ENCODE peak calls at places on chromosomes 2 and 18, in nine cellular contexts. Y is Panc1; P is brain microvascular endothelial cell; Q is AG04450; X is fibroblast of pulmonary artery; K is foreskin keratinocyte; E is NB4; I is CD4-positive, alpha-beta T cell; O is GM23338. T is an unnamed sample.
A peak's percentile ranks its signal among the peaks of the same experiment; 100 is the strongest.

GRCh38 chr2:134301099-134301970 is 47.5 kb downstream of the MGAT5 start:
- DNase-seq in Y (no peak), P (peak; percentile 42), Q (no peak), X (peak; percentile 63), K (peak; percentile 20), E (no peak), I (no peak), O (no peak), T (no peak)

GRCh38 chr2:106095478-106096392 is 98.4 kb downstream of the UXS1 start:
- DNase-seq in Y (no peak), P (no peak), Q (no peak), X (no peak), K (no peak), E (no peak), I (peak; percentile 88), O (no peak), T (peak; percentile 72)

GRCh38 chr2:42856891-42857632 is 64.7 kb upstream of the HAAO start:
- DNase-seq in Y (no peak), P (no peak), Q (no peak), X (no peak), K (peak; percentile 63), E (no peak), I (no peak), O (no peak), T (no peak)

GRCh38 chr2:167681646-167682045 is 565.7 kb downstream of the STK39 start:
- DNase-seq in Y (no peak), P (no peak), Q (no peak), X (no peak), K (no peak), E (no peak), I (no peak), O (no peak), T (no peak)

GRCh38 chr2:88006912-88007439 is 9.4 kb downstream of the RNU2-63P start:
- DNase-seq in Y (no peak), P (no peak), Q (no peak), X (no peak), K (no peak), E (no peak), I (no peak), O (peak; percentile 70), T (peak; percentile 53)

GRCh38 chr2:126513033-126513432 is 142.9 kb upstream of the GYPC start:
- DNase-seq in Y (peak; percentile 24), P (peak; percentile 63), Q (no peak), X (peak; percentile 28), K (peak; percentile 3), E (no peak), I (no peak), O (no peak), T (no peak)

GRCh38 chr2:9556121-9556869 is 665 bp upstream of the ADAM17 start:
- DNase-seq in Y (no peak), P (no peak), Q (no peak), X (peak; percentile 35), K (no peak), E (peak; percentile 79), I (no peak), O (no peak), T (no peak)

GRCh38 chr2:214492152-214492551 is 81.3 kb downstream of the VWC2L start:
- DNase-seq in Y (no peak), P (no peak), Q (no peak), X (no peak), K (no peak), E (no peak), I (no peak), O (no peak), T (no peak)

GRCh38 chr2:49129034-49129433 is 25.3 kb downstream of the FSHR start:
- DNase-seq in Y (no peak), P (no peak), Q (no peak), X (no peak), K (no peak), E (no peak), I (no peak), O (no peak), T (no peak)

GRCh38 chr18:10008006-10008647 is 94.3 kb downstream of the VAPA start:
- DNase-seq in Y (no peak), P (no peak), Q (no peak), X (no peak), K (no peak), E (no peak), I (no peak), O (no peak), T (peak; percentile 6)

GRCh38 chr2:11444737-11445136 is 21.2 kb downstream of the E2F6 start:
- DNase-seq in Y (no peak), P (no peak), Q (no peak), X (no peak), K (no peak), E (no peak), I (no peak), O (no peak), T (peak; percentile 8)

GRCh38 chr2:73983322-73984202 is 1.1 kb upstream of the TET3 start:
- DNase-seq in Y (no peak), P (no peak), Q (no peak), X (no peak), K (peak; percentile 95), E (peak; percentile 86), I (peak; percentile 13), O (peak; percentile 77), T (no peak)

GRCh38 chr2:48532824-48533223 is 2.9 kb downstream of the STON1 start:
- DNase-seq in Y (no peak), P (no peak), Q (no peak), X (no peak), K (no peak), E (no peak), I (no peak), O (no peak), T (no peak)

GRCh38 chr2:16051841-16052564 is 111.7 kb downstream of the MYCN start:
- DNase-seq in Y (no peak), P (no peak), Q (no peak), X (no peak), K (no peak), E (no peak), I (no peak), O (no peak), T (no peak)

GRCh38 chr2:10382313-10383061 is 65.6 kb downstream of the ODC1 start:
- DNase-seq in Y (no peak), P (no peak), Q (no peak), X (peak; percentile 11), K (no peak), E (peak; percentile 98), I (peak; percentile 35), O (peak; percentile 46), T (no peak)

GRCh38 chr2:30374380-30374779 is 72.7 kb upstream of the LCLAT1 start:
- DNase-seq in Y (no peak), P (no peak), Q (no peak), X (no peak), K (no peak), E (no peak), I (no peak), O (no peak), T (no peak)

GRCh38 chr2:187228986-187229385 is 219.1 kb downstream of the CALCRL start:
- DNase-seq in Y (no peak), P (no peak), Q (no peak), X (no peak), K (no peak), E (no peak), I (no peak), O (no peak), T (no peak)

GRCh38 chr2:59233910-59234309 is 992.8 kb upstream of the FANCL start:
- DNase-seq in Y (no peak), P (no peak), Q (no peak), X (no peak), K (no peak), E (no peak), I (no peak), O (no peak), T (no peak)

GRCh38 chr2:59236723-59237122 is 995.6 kb upstream of the FANCL start:
- DNase-seq in Y (no peak), P (no peak), Q (no peak), X (peak; percentile 15), K (no peak), E (peak; percentile 72), I (no peak), O (no peak), T (no peak)

GRCh38 chr2:59237311-59237710 is 996.2 kb upstream of the FANCL start:
- DNase-seq in Y (no peak), P (no peak), Q (no peak), X (no peak), K (no peak), E (peak; percentile 1), I (no peak), O (no peak), T (no peak)

GRCh38 chr2:59233448-59233847 is 992.3 kb upstream of the FANCL start:
- DNase-seq in Y (no peak), P (no peak), Q (no peak), X (no peak), K (peak; percentile 62), E (no peak), I (no peak), O (no peak), T (no peak)

GRCh38 chr2:59232394-59233165 is 991.5 kb upstream of the FANCL start:
- DNase-seq in Y (no peak), P (no peak), Q (no peak), X (no peak), K (no peak), E (peak; percentile 4), I (no peak), O (no peak), T (no peak)
- TF ChIP-seq CTCF in Y (no peak), P (no peak), Q (no peak), X (no peak), K (no peak), E (no peak), I (no peak), O (no peak), T (no peak)

GRCh38 chr2:127941461-127941860 is 55.7 kb upstream of the AMMECR1L start:
- DNase-seq in Y (no peak), P (peak; percentile 29), Q (no peak), X (no peak), K (no peak), E (no peak), I (no peak), O (no peak), T (no peak)
- TF ChIP-seq CTCF in Y (no peak), P (no peak), Q (no peak), X (no peak), K (no peak), E (no peak), I (no peak), O (no peak), T (no peak)

GRCh38 chr18:6401687-6402086 is 13.0 kb downstream of the L3MBTL4 start:
- DNase-seq in Y (no peak), P (no peak), Q (no peak), X (no peak), K (no peak), E (peak; percentile 7), I (no peak), O (peak; percentile 51), T (no peak)
- TF ChIP-seq CTCF in Y (peak; percentile 39), P (peak; percentile 40), Q (peak; percentile 2), X (no peak), K (peak; percentile 19), E (peak; percentile 9), I (no peak), O (peak; percentile 82), T (no peak)

DNA sequence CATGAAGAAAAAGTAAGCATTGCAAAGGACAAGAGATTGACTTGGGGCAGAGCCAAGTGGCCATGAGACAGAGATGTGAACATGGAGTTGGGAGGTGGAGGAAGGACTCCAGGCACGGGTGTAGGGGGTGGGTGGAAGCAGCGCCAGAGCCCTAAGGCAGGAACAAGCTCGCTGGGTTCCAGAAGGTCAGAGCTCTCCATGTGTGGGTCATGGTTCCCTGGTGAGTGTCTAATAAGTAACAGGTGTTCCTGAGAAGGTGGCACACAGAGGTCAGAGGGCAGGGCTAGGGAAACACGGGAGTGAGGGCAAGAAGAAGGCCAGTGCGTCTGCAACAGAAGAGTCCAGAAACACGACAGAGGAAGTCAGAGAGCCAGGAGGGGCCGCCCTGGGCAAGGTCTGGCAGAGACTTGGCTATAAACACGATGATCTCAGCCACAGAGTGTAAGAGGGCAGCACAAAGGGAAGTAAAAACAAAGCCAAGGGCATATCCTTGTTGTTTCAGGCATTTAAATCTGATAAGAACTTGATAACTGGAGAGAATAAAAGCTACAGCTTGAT is 260.8 kb downstream of the TGIF1 start:
- DNase-seq in Y (no peak), P (no peak), Q (no peak), X (no peak), K (no peak), E (peak; percentile 49), I (no peak), O (no peak), T (no peak)
- TF ChIP-seq CTCF in Y (no peak), P (no peak), Q (no peak), X (no peak), K (no peak), E (no peak), I (no peak), O (no peak), T (no peak)